ENCODE peak calls at places on chromosomes 1 and 21, in eight cellular contexts. H is SHP77; B is DMS 273 treated with DMSO at 0.1 percent for 48 hours; R is Calu3; S is activated CD4-positive, alpha-beta T cell treated with anti-CD3 and anti-CD28 coated beads, Interleukin-2, amount 10 ng/mL, durations not matched to agents 7 days and 5 days; Z is NCI-H2029 treated with DMSO at 0.1 percent for 48 hours; G is Right ventricle myocardium inferior; O is NCI-H2081 treated with DMSO at 0.1 percent for 48 hours. Y is an unnamed sample.

GRCh38 chr1:56867491-56867890 is 12.9 kb downstream of the C8A start:
- DNase-seq in H (no peak), B (no peak), R (no peak), S (no peak), Z (no peak), G (no peak), O (no peak), Y (no peak)

GRCh38 chr1:158053276-158053675 is 59.8 kb downstream of the KIRREL1 start:
- DNase-seq in H (no peak), B (no peak), R (no peak), S (no peak), Z (no peak), G (no peak), O (no peak), Y (peak; percentile 25)

GRCh38 chr1:4219826-4220225 is 319.8 kb upstream of the C1orf174 start:
- DNase-seq in H (no peak), B (no peak), R (no peak), S (no peak), Z (no peak), G (no peak), O (no peak), Y (no peak)

GRCh38 chr21:41627428-41627827 is 119.5 kb upstream of the TMPRSS2 start:
- DNase-seq in H (no peak), B (no peak), R (no peak), S (no peak), Z (no peak), G (peak; percentile 37), O (no peak), Y (no peak)

GRCh38 chr21:31927872-31928476 is 55.2 kb downstream of the HUNK start:
- DNase-seq in H (no peak), B (no peak), R (no peak), S (no peak), Z (no peak), G (no peak), O (no peak), Y (peak; percentile 17)

GRCh38 chr1:88333301-88333700 is 350.8 kb upstream of the PKN2 start:
- DNase-seq in H (no peak), B (no peak), R (no peak), S (no peak), Z (no peak), G (no peak), O (no peak), Y (no peak)

GRCh38 chr1:6001992-6002576 is 9.9 kb upstream of the NPHP4 start:
- DNase-seq in H (peak; percentile 67), B (no peak), R (peak; percentile 40), S (no peak), Z (peak; percentile 37), G (peak; percentile 78), O (peak; percentile 36), Y (peak; percentile 26)

GRCh38 chr1:91744973-91745648 is 140.8 kb downstream of the TGFBR3 start:
- DNase-seq in H (no peak), B (no peak), R (no peak), S (no peak), Z (peak; percentile 86), G (peak; percentile 63), O (no peak), Y (no peak)

GRCh38 chr1:208682664-208683013 is 438.5 kb upstream of the PLXNA2 start:
- DNase-seq in H (no peak), B (peak; percentile 86), R (no peak), S (no peak), Z (no peak), G (no peak), O (no peak), Y (no peak)

GRCh38 chr1:212368073-212368484 is 46.6 kb downstream of the PACC1 start:
- DNase-seq in H (peak; percentile 45), B (peak; percentile 39), R (peak; percentile 66), S (peak; percentile 78), Z (peak; percentile 43), G (no peak), O (peak; percentile 58), Y (peak; percentile 71)

GRCh38 chr1:164868990-164869389 is 310.0 kb downstream of the PBX1 start:
- DNase-seq in H (no peak), B (no peak), R (no peak), S (no peak), Z (no peak), G (no peak), O (no peak), Y (no peak)

GRCh38 chr1:182889997-182890396 is 50.9 kb downstream of the DHX9 start:
- DNase-seq in H (no peak), B (no peak), R (no peak), S (peak; percentile 33), Z (no peak), G (no peak), O (no peak), Y (peak; percentile 18)

GRCh38 chr1:83998205-83998598 is 730 bp downstream of the TTLL7 start:
- DNase-seq in H (no peak), B (no peak), R (no peak), S (no peak), Z (no peak), G (no peak), O (no peak), Y (no peak)

GRCh38 chr1:204634260-204634910 is 51.2 kb downstream of the LRRN2 start:
- DNase-seq in H (peak; percentile 12), B (no peak), R (no peak), S (no peak), Z (no peak), G (no peak), O (no peak), Y (no peak)

GRCh38 chr1:107572674-107573205 is 392.2 kb downstream of the VAV3 start:
- DNase-seq in H (peak; percentile 2), B (peak; percentile 54), R (no peak), S (no peak), Z (peak; percentile 11), G (no peak), O (no peak), Y (peak; percentile 97)

GRCh38 chr1:247326601-247327135 is 5.0 kb downstream of the ZNF496 start:
- DNase-seq in H (no peak), B (no peak), R (no peak), S (no peak), Z (no peak), G (no peak), O (no peak), Y (no peak)

GRCh38 chr1:2575801-2576663 is 10.5 kb upstream of the PRXL2B start:
- DNase-seq in H (no peak), B (no peak), R (peak; percentile 80), S (no peak), Z (no peak), G (peak; percentile 62), O (no peak), Y (no peak)

GRCh38 chr1:88647749-88648415 is 36.2 kb upstream of the PKN2 start:
- DNase-seq in H (no peak), B (no peak), R (no peak), S (no peak), Z (no peak), G (peak; percentile 40), O (no peak), Y (no peak)

GRCh38 chr1:8580566-8580965 is 236.9 kb downstream of the RERE start:
- DNase-seq in H (no peak), B (no peak), R (no peak), S (no peak), Z (no peak), G (no peak), O (no peak), Y (no peak)

GRCh38 chr1:59292557-59292956 is 4.3 kb upstream of the FGGY start:
- DNase-seq in H (no peak), B (no peak), R (no peak), S (no peak), Z (no peak), G (no peak), O (no peak), Y (no peak)

GRCh38 chr1:177278626-177279390 is 108.0 kb downstream of the BRINP2 start:
- DNase-seq in H (no peak), B (no peak), R (no peak), S (no peak), Z (no peak), G (no peak), O (no peak), Y (peak; percentile 4)

GRCh38 chr1:19385869-19386591 is 73.9 kb downstream of the SLC66A1 start:
- DNase-seq in H (no peak), B (no peak), R (peak; percentile 35), S (no peak), Z (no peak), G (peak; percentile 76), O (no peak), Y (no peak)

GRCh38 chr1:37944091-37944763 is 2.6 kb downstream of the INPP5B start:
- DNase-seq in H (no peak), B (no peak), R (no peak), S (no peak), Z (no peak), G (no peak), O (no peak), Y (peak; percentile 58)

GRCh38 chr1:7044471-7044805 is 259.2 kb downstream of the CAMTA1 start:
- DNase-seq in H (no peak), B (no peak), R (no peak), S (no peak), Z (no peak), G (no peak), O (no peak), Y (no peak)

GRCh38 chr1:51214615-51215131 is 21.4 kb upstream of the RNF11 start:
- DNase-seq in H (no peak), B (no peak), R (no peak), S (no peak), Z (no peak), G (no peak), O (no peak), Y (peak; percentile 49)

GRCh38 chr1:219257751-219258150 is 84.1 kb downstream of the LYPLAL1 start:
- DNase-seq in H (no peak), B (no peak), R (no peak), S (no peak), Z (no peak), G (no peak), O (no peak), Y (no peak)

GRCh38 chr1:220887202-220887867 is 8.1 kb downstream of the HLX start:
- DNase-seq in H (no peak), B (no peak), R (no peak), S (no peak), Z (no peak), G (no peak), O (no peak), Y (no peak)

GRCh38 chr1:92168657-92169056 is 49.1 kb upstream of the C1orf146 start:
- DNase-seq in H (peak; percentile 62), B (no peak), R (no peak), S (no peak), Z (no peak), G (no peak), O (peak; percentile 23), Y (no peak)

Y was measured in M059J.